ENCODE peak calls at places on chromosomes 5 and 9, in ten cellular contexts. L, V, C, D, X, F, G, T, Z and R are unnamed samples.

GRCh38 chr5:157731272-157732129 is at the start of gene THG1L:
- DNase-seq in X (peak), D (peak), C (peak), V (peak), G (peak), L (peak), F (peak), T (peak), Z (peak), R (peak)

GRCh38 chr5:96074460-96075254 is 113.0 kb upstream of the ELL2 start:
- DNase-seq in C (no peak), V (no peak), D (no peak), G (no peak), L (no peak), X (no peak), F (no peak), Z (no peak), T (no peak), R (no peak)

GRCh38 chr9:90098456-90098855 is 493.6 kb downstream of the GADD45G start:
- DNase-seq in C (no peak), V (no peak), T (no peak), F (no peak), G (no peak), L (no peak), X (no peak), Z (no peak), D (no peak), R (no peak)

GRCh38 chr5:149932445-149933350 is 11.9 kb downstream of the PDE6A start:
- DNase-seq in D (no peak), C (no peak), X (peak), Z (no peak), G (no peak), V (no peak), T (no peak), L (no peak), F (no peak), R (no peak)

GRCh38 chr5:82817897-82818676 is 259.1 kb downstream of the TMEM167A start:
- DNase-seq in G (no peak), V (no peak), T (no peak), Z (no peak), C (no peak), X (no peak), F (no peak), L (no peak), D (no peak), R (no peak)

GRCh38 chr9:80407220-80407619 is 835.5 kb downstream of the TLE4 start:
- DNase-seq in V (no peak), L (no peak), G (no peak), C (no peak), D (no peak), T (no peak), Z (no peak), F (no peak), X (no peak), R (no peak)

GRCh38 chr9:78865757-78866156 is 568.8 kb downstream of the PSAT1 start:
- DNase-seq in X (no peak), G (no peak), T (no peak), V (no peak), C (no peak), D (no peak), Z (no peak), F (no peak), L (peak), R (no peak)

GRCh38 chr9:2657427-2657826 is 35.8 kb downstream of the VLDLR start:
- DNase-seq in X (no peak), L (no peak), T (no peak), Z (no peak), D (peak), G (no peak), V (no peak), C (no peak), F (no peak), R (no peak)

GRCh38 chr5:78593465-78593864 is 55.1 kb downstream of the LHFPL2 start:
- DNase-seq in Z (no peak), G (no peak), T (no peak), V (no peak), F (no peak), X (peak), C (no peak), L (no peak), D (no peak), R (no peak)